ENCODE peak calls at places on chromosome 20, in seven cellular contexts. U is brain microvascular endothelial cell; Z is Caki2; T is stimulated activated CD4-positive, alpha-beta T cell treated with anti-CD3 and anti-CD28 coated beads, Interleukin-2, amount 100 ng/mL, for 48 hours; M is substantia nigra; K is mucosa of gallbladder; P is stimulated activated CD8-positive, alpha-beta memory T cell treated with anti-CD3 and anti-CD28 coated beads, Interleukin-4, amount 100 ng/mL, for 1 hour. B is an unnamed sample.

GRCh38 chr20:23074052-23074451 is 12.1 kb downstream of the CD93 start:
- DNase-seq in P (no peak), M (no peak), T (no peak), U (no peak), K (no peak), Z (no peak), B (no peak)

GRCh38 chr20:48052492-48052870 is 267.2 kb upstream of the SULF2 start:
- DNase-seq in K (no peak), M (no peak), P (no peak), U (no peak), T (no peak), Z (peak; percentile 28), B (no peak)

GRCh38 chr20:46367967-46368901 is 38.2 kb downstream of the ELMO2 start:
- DNase-seq in M (no peak), P (no peak), Z (peak; percentile 90), T (no peak), U (no peak), K (no peak), B (no peak)

GRCh38 chr20:1945134-1945618 is 48.7 kb downstream of the PDYN start:
- DNase-seq in M (peak; percentile 22), T (no peak), P (no peak), K (peak; percentile 69), U (no peak), Z (no peak), B (no peak)

GRCh38 chr20:19783966-19784401 is 25.9 kb downstream of the RIN2 start:
- DNase-seq in K (no peak), Z (peak; percentile 69), M (no peak), T (no peak), P (no peak), U (peak; percentile 49), B (no peak)

GRCh38 chr20:64224344-64225165 is 31.0 kb upstream of the PCMTD2 start:
- DNase-seq in K (no peak), M (no peak), U (peak; percentile 87), P (no peak), T (no peak), Z (no peak), B (no peak)

GRCh38 chr20:34262488-34263288 is 21.5 kb downstream of the ASIP start:
- DNase-seq in M (no peak), K (peak; percentile 41), T (no peak), Z (peak; percentile 17), P (no peak), U (peak; percentile 34), B (no peak)

GRCh38 chr20:38889792-38890496 is 36.3 kb upstream of the FAM83D start:
- DNase-seq in T (no peak), U (no peak), M (peak; percentile 91), P (no peak), K (no peak), Z (no peak), B (peak; percentile 78)

GRCh38 chr20:37992802-37993538 is 40.3 kb downstream of the TTI1 start:
- DNase-seq in T (no peak), P (no peak), M (no peak), U (peak; percentile 79), K (no peak), Z (peak; percentile 37), B (no peak)

GRCh38 chr20:35108921-35109320 is 16.3 kb upstream of the TRPC4AP start:
- DNase-seq in M (no peak), Z (no peak), P (no peak), K (no peak), T (no peak), U (no peak), B (no peak)

GRCh38 chr20:38173237-38174156 is 8.4 kb upstream of the TGM2 start:
- DNase-seq in P (no peak), T (no peak), K (peak; percentile 59), U (peak; percentile 94), M (no peak), Z (peak; percentile 79), B (peak; percentile 25)

GRCh38 chr20:38883081-38883980 is 42.9 kb upstream of the FAM83D start:
- DNase-seq in P (no peak), T (no peak), U (peak; percentile 7), Z (peak; percentile 75), M (peak; percentile 58), K (no peak), B (peak; percentile 89)

GRCh38 chr20:51376121-51376520 is 166.4 kb downstream of the NFATC2 start:
- DNase-seq in U (no peak), K (no peak), Z (no peak), T (no peak), M (no peak), P (no peak), B (no peak)

GRCh38 chr20:32356935-32357868 is 929 bp upstream of the ASXL1 start:
- DNase-seq in Z (peak; percentile 22), T (no peak), M (no peak), U (peak; percentile 46), K (peak; percentile 18), P (no peak), B (no peak)

GRCh38 chr20:62888910-62889309 is 27.3 kb upstream of the TCFL5 start:
- DNase-seq in Z (no peak), K (no peak), P (no peak), U (no peak), T (no peak), M (no peak), B (no peak)

GRCh38 chr20:19254086-19254821 is 41.8 kb downstream of the SLC24A3 start:
- DNase-seq in Z (no peak), K (no peak), U (no peak), T (no peak), M (no peak), P (no peak), B (no peak)

GRCh38 chr20:51457281-51457932 is 85.1 kb downstream of the NFATC2 start:
- DNase-seq in K (no peak), M (no peak), Z (peak; percentile 91), P (no peak), T (no peak), U (peak; percentile 73), B (peak; percentile 11)

GRCh38 chr20:48578397-48579098 is 249.3 kb downstream of the PREX1 start:
- DNase-seq in U (no peak), P (no peak), K (no peak), Z (no peak), M (no peak), T (no peak), B (no peak)

GRCh38 chr20:5729348-5729747 is 20.9 kb upstream of the SHLD1 start:
- DNase-seq in K (no peak), U (no peak), Z (no peak), T (no peak), M (no peak), P (no peak), B (no peak)

GRCh38 chr20:63017076-63017825 is 10.5 kb upstream of the BHLHE23 start:
- DNase-seq in M (no peak), K (no peak), P (no peak), U (no peak), Z (no peak), T (no peak), B (no peak)

GRCh38 chr20:21424846-21425245 is 27.5 kb upstream of the NKX2-4 start:
- DNase-seq in T (no peak), U (no peak), Z (peak; percentile 36), P (no peak), K (no peak), M (no peak), B (no peak)

GRCh38 chr20:38873050-38873581 is 53.1 kb upstream of the FAM83D start:
- DNase-seq in T (peak; percentile 70), P (no peak), K (no peak), U (no peak), M (no peak), Z (no peak), B (no peak)

B was measured in occipital lobe.